ENCODE peak calls at places on chromosomes 3 and 15, in six cellular contexts. B is aorta, U is heart right ventricle, J is ascending aorta, C is uterus, V is SJSA1. A is an unnamed sample. For H3K4me1, the result is how much of the 10 kb centered on the place peaks cover.

GRCh38 chr3:93992211-93992610 is 12.3 kb downstream of the ARL13B start:
- DNase-seq in B (no peak), U (no peak), J (no peak), C (no peak), V (no peak), A (no peak)

GRCh38 chr3:73427018-73427750 is 197.6 kb downstream of the PDZRN3 start:
- DNase-seq in B (no peak), U (no peak), J (no peak), C (no peak), V (no peak), A (no peak)

GRCh38 chr3:151290673-151291072 is 12.3 kb upstream of the P2RY14 start:
- DNase-seq in B (no peak), U (no peak), J (no peak), C (no peak), V (no peak), A (no peak)

GRCh38 chr15:59539799-59540198 is 71.8 kb upstream of the GCNT3 start:
- DNase-seq in B (no peak), U (no peak), J (no peak), C (no peak), V (no peak), A (no peak)

GRCh38 chr3:65855370-65856100 is 183.2 kb downstream of the MAGI1 start:
- DNase-seq in B (no peak), U (no peak), J (no peak), C (no peak), V (no peak), A (no peak)

GRCh38 chr15:81752149-81752942 is 293.5 kb downstream of the MEX3B start:
- DNase-seq in B (peak), U (peak), J (no peak), C (peak), V (peak), A (peak)

GRCh38 chr3:140424211-140424610 is 253.7 kb upstream of the TRIM42 start:
- DNase-seq in B (no peak), U (no peak), J (no peak), C (no peak), V (no peak), A (no peak)

GRCh38 chr3:22901684-22902083 is 301.4 kb upstream of the UBE2E2 start:
- DNase-seq in B (no peak), U (no peak), J (no peak), C (no peak), V (no peak), A (no peak)

GRCh38 chr3:133828576-133829309 is 23.1 kb downstream of the SRPRB start:
- DNase-seq in B (no peak), U (peak), J (no peak), C (no peak), V (no peak), A (no peak)

GRCh38 chr3:69751118-69751517 is 11.9 kb downstream of the MITF start:
- DNase-seq in B (no peak), U (no peak), J (no peak), C (peak), V (no peak), A (no peak)
- H3K4me1 ChIP-seq in B (under half), U (half or more), J (under half), C (under half), V (under half), A (under half)

GRCh38 chr3:183261103-183261502 is 8.1 kb downstream of the B3GNT5 start:
- DNase-seq in B (no peak), U (no peak), J (no peak), C (no peak), V (no peak), A (no peak)
- H3K4me1 ChIP-seq in B (under half), U (under half), J (under half), C (under half), V (under half), A (under half)

GRCh38 chr3:46395210-46395661 is 11.6 kb downstream of the CCR5AS start:
- DNase-seq in B (no peak), U (no peak), J (no peak), C (no peak), V (no peak), A (no peak)
- H3K4me1 ChIP-seq in B (under half), U (under half), J (under half), C (under half), V (under half), A (under half)

GRCh38 chr3:172217877-172218276 is 178.5 kb downstream of the FNDC3B start:
- DNase-seq in B (no peak), U (no peak), J (no peak), C (no peak), V (no peak), A (no peak)
- H3K4me1 ChIP-seq in B (under half), U (half or more), J (under half), C (under half), V (half or more), A (under half)

DNA sequence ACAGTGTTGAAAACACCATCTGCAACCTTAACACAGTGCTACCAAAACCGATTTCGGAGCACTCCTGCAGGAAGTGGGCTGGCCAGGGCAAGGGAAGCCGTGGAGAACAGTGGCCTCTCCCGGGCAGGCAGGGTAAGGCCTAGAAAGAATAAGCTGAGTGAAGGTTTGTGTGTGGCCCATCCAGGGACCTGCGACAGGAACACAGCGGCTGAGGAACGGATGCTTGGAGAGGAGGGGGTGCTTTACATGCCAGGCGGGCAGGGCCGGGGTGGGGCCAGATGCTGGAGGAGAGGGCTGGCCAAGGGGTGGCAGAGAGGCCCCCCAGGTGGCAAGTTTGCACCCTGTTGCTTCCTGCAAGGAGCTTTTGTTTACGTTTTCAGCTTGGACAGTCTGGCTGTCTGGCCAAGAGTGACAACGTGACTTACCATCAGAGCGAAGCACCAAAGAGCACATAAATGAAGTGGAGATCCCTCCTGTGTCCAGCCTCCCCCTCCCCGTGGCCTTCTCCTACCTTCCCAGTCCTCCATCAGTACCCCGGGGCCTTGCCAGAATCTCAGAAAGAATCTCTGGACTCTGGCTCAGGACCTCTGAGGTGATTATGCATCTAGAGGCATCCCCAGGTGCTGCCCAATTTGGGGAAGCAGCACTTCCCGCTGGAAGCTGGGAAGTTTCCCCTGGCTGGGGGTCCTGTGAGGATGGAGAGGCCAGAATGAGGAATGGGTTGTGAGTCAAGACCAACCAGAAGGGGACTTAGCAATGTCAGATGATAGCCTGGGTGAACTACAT is 156.4 kb downstream of the PGPEP1L start:
- DNase-seq in B (peak), U (peak), J (peak), C (peak), V (peak), A (peak)
- H3K4me1 ChIP-seq in B (under half), U (half or more), J (under half), C (under half), V (half or more), A (half or more)

GRCh38 chr3:50594253-50594785 is 17.3 kb downstream of the CISH start:
- DNase-seq in B (no peak), U (no peak), J (no peak), C (no peak), V (no peak), A (no peak)

GRCh38 chr3:50588759-50589433 is 19.6 kb downstream of the HEMK1 start:
- DNase-seq in B (no peak), U (no peak), J (no peak), C (no peak), V (no peak), A (no peak)

GRCh38 chr3:50592568-50592967 is 19.0 kb downstream of the CISH start:
- DNase-seq in B (no peak), U (no peak), J (no peak), C (no peak), V (no peak), A (no peak)

GRCh38 chr3:50587806-50588758 is 18.8 kb downstream of the HEMK1 start:
- DNase-seq in B (no peak), U (no peak), J (no peak), C (no peak), V (no peak), A (no peak)

DNA sequence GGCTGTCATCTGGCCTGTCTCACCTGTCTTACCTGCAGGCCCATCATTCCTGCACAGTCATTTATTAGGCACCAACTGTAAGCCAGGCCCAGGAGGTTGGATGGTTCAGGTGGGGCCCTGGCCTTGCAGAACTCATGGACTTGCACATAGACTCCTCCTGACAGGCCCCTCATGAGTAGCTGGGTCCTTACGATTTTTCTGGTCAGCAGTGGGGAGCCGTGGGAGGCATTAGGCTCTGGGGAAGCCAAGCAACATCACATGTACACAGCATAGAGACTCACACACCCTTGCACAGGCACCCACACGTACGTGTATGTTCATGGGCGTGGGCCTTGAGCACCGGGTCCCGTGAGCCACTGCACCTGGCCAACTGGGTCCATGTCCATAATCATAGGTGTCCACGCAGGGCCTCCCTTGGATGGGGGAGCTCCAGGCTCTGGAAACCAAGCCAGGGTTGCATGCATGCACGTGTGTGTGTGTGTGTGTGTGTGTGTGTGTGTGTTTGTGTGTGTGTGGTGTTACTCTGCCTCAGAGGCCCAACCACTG is 20.3 kb downstream of the CISH start:
- DNase-seq in B (peak), U (no peak), J (no peak), C (no peak), V (no peak), A (no peak)
- H3K4me1 ChIP-seq in B (under half), U (half or more), J (under half), C (under half), V (under half), A (under half)

DNA sequence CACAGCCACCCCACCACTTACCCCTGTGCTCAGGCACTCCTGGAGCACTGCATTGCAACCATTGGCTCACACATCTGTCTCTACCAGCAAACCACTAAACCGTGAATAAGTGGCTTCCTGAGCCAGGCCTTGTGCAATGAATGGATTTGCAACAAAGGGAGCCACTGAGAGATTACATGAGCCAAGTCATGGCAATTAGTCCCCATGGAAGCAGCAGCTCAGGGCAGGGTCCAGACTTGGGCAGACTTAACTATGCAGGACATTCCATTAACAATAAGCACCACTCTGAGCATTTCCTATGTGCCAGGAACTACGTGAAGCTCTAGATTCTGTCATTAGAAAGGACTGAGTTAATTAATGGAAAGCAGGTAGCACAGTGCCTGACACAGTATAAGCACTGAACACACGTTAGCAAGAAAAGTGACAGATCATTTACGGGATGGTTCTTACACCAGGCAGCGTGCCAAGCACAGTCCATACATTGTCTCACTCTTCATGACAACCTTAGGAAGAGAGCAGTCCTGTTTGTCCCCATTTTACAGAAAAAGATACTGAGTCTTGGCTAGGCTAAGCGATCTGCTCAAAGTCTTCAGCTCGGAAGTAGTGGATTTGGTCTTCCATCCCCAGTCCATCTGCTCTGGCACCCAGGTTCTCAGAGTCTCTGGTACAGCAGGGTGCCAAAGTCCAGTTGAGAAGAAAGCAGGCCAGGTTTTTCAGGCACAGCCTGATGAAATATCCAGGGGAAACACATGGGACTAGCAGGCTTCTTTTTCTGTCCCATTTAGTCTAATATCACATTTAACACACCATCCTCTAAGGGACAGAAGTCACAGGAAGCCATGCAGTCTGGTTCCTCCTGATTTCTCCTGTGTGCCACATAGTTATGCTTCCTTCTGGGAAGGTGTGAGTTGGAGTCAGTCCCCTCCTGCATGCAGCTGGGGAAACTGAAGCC is 44.1 kb downstream of the LIPC start:
- DNase-seq in B (no peak), U (no peak), J (no peak), C (no peak), V (no peak), A (no peak)
- H3K4me1 ChIP-seq in B (under half), U (under half), J (under half), C (under half), V (half or more), A (under half)

GRCh38 chr3:158108596-158108995 is 1.3 kb upstream of the RSRC1 start:
- DNase-seq in B (no peak), U (no peak), J (no peak), C (no peak), V (no peak), A (no peak)

GRCh38 chr3:158109295-158109803 is 540 bp upstream of the RSRC1 start:
- DNase-seq in B (no peak), U (no peak), J (no peak), C (no peak), V (no peak), A (no peak)

GRCh38 chr3:158106773-158107461 is 697 bp upstream of the SHOX2 start:
- DNase-seq in B (no peak), U (no peak), J (peak), C (peak), V (no peak), A (peak)

GRCh38 chr3:158105710-158106438 is at the start of gene SHOX2:
- DNase-seq in B (peak), U (peak), J (peak), C (peak), V (peak), A (peak)

GRCh38 chr3:158107508-158108095 is 1.4 kb upstream of the SHOX2 start:
- DNase-seq in B (no peak), U (no peak), J (no peak), C (no peak), V (no peak), A (no peak)
- H3K4me1 ChIP-seq in B (under half), U (half or more), J (under half), C (under half), V (under half), A (under half)

A was measured in tibial artery.